ENCODE peak calls at places on chromosome 14, in six cellular contexts. One of them, this sample, is unnamed.

GRCh38 chr14:78157855-78158436 is 12.2 kb upstream of the NRXN3 start:
- DNase-seq in RWPE1: peak; percentile 37
- DNase-seq in progenitor cell of endocrine pancreas: peak; percentile 60
- DNase-seq in PC-9: peak; percentile 29
- DNase-seq in activated T-cell treated with anti-CD3 and anti-CD28 coated beads for 24 hours: no peak
- DNase-seq in HepG2: peak; percentile 3
- DNase-seq in this sample: no peak

GRCh38 chr14:50013198-50013918 is 103.0 kb downstream of the VCPKMT start:
- DNase-seq in HepG2: peak; percentile 69
- DNase-seq in RWPE1: peak; percentile 57
- DNase-seq in PC-9: peak; percentile 66
- DNase-seq in activated T-cell treated with anti-CD3 and anti-CD28 coated beads for 24 hours: no peak
- DNase-seq in progenitor cell of endocrine pancreas: no peak
- DNase-seq in this sample: no peak

GRCh38 chr14:44316647-44317432 is 190.2 kb downstream of the FSCB start:
- DNase-seq in HepG2: peak; percentile 58
- DNase-seq in PC-9: peak; percentile 50
- DNase-seq in progenitor cell of endocrine pancreas: no peak
- DNase-seq in activated T-cell treated with anti-CD3 and anti-CD28 coated beads for 24 hours: no peak
- DNase-seq in RWPE1: peak; percentile 82
- DNase-seq in this sample: no peak

GRCh38 chr14:76056128-76056527 is 70.6 kb downstream of the IFT43 start:
- DNase-seq in PC-9: no peak
- DNase-seq in HepG2: no peak
- DNase-seq in RWPE1: peak; percentile 8
- DNase-seq in activated T-cell treated with anti-CD3 and anti-CD28 coated beads for 24 hours: no peak
- DNase-seq in progenitor cell of endocrine pancreas: no peak
- DNase-seq in this sample: no peak

GRCh38 chr14:106044515-106044914 is 518.1 kb downstream of the TMEM121 start:
- DNase-seq in progenitor cell of endocrine pancreas: no peak
- DNase-seq in activated T-cell treated with anti-CD3 and anti-CD28 coated beads for 24 hours: no peak
- DNase-seq in PC-9: no peak
- DNase-seq in HepG2: no peak
- DNase-seq in RWPE1: no peak
- DNase-seq in this sample: no peak

GRCh38 chr14:99757331-99758070 is 35.7 kb upstream of the EML1 start:
- DNase-seq in HepG2: no peak
- DNase-seq in RWPE1: peak; percentile 80
- DNase-seq in activated T-cell treated with anti-CD3 and anti-CD28 coated beads for 24 hours: no peak
- DNase-seq in PC-9: no peak
- DNase-seq in progenitor cell of endocrine pancreas: no peak
- DNase-seq in this sample: no peak

GRCh38 chr14:32623300-32624093 is 294.4 kb downstream of the AKAP6 start:
- DNase-seq in HepG2: no peak
- DNase-seq in progenitor cell of endocrine pancreas: no peak
- DNase-seq in activated T-cell treated with anti-CD3 and anti-CD28 coated beads for 24 hours: no peak
- DNase-seq in PC-9: no peak
- DNase-seq in RWPE1: no peak
- DNase-seq in this sample: no peak

GRCh38 chr14:28653521-28653920 is 113.1 kb upstream of the FOXG1 start:
- DNase-seq in progenitor cell of endocrine pancreas: no peak
- DNase-seq in PC-9: no peak
- DNase-seq in HepG2: no peak
- DNase-seq in activated T-cell treated with anti-CD3 and anti-CD28 coated beads for 24 hours: no peak
- DNase-seq in RWPE1: peak; percentile 91
- DNase-seq in this sample: no peak

GRCh38 chr14:104724981-104725771 is 1.1 kb downstream of the ADSS1 start:
- DNase-seq in PC-9: peak; percentile 57
- DNase-seq in activated T-cell treated with anti-CD3 and anti-CD28 coated beads for 24 hours: no peak
- DNase-seq in HepG2: peak; percentile 43
- DNase-seq in RWPE1: no peak
- DNase-seq in progenitor cell of endocrine pancreas: no peak
- DNase-seq in this sample: no peak

GRCh38 chr14:49586673-49587460 is 687 bp upstream of the RPS29 start:
- DNase-seq in RWPE1: peak; percentile 52
- DNase-seq in activated T-cell treated with anti-CD3 and anti-CD28 coated beads for 24 hours: peak; percentile 44
- DNase-seq in PC-9: no peak
- DNase-seq in progenitor cell of endocrine pancreas: no peak
- DNase-seq in HepG2: peak; percentile 52
- DNase-seq in this sample: peak; percentile 35

GRCh38 chr14:34482463-34482862 is 20.4 kb upstream of the SPTSSA start:
- DNase-seq in PC-9: no peak
- DNase-seq in HepG2: no peak
- DNase-seq in RWPE1: no peak
- DNase-seq in progenitor cell of endocrine pancreas: no peak
- DNase-seq in activated T-cell treated with anti-CD3 and anti-CD28 coated beads for 24 hours: no peak
- DNase-seq in this sample: no peak

GRCh38 chr14:95886366-95886765 is 9.7 kb downstream of the TUNAR start:
- DNase-seq in HepG2: no peak
- DNase-seq in RWPE1: no peak
- DNase-seq in PC-9: no peak
- DNase-seq in progenitor cell of endocrine pancreas: no peak
- DNase-seq in activated T-cell treated with anti-CD3 and anti-CD28 coated beads for 24 hours: no peak
- DNase-seq in this sample: no peak

GRCh38 chr14:74528406-74528805 is 34.8 kb downstream of the ISCA2 start:
- DNase-seq in PC-9: no peak
- DNase-seq in progenitor cell of endocrine pancreas: no peak
- DNase-seq in activated T-cell treated with anti-CD3 and anti-CD28 coated beads for 24 hours: no peak
- DNase-seq in RWPE1: no peak
- DNase-seq in HepG2: no peak
- DNase-seq in this sample: no peak

GRCh38 chr14:69281450-69282169 is 21.7 kb downstream of the GALNT16 start:
- DNase-seq in PC-9: no peak
- DNase-seq in HepG2: no peak
- DNase-seq in activated T-cell treated with anti-CD3 and anti-CD28 coated beads for 24 hours: no peak
- DNase-seq in progenitor cell of endocrine pancreas: no peak
- DNase-seq in RWPE1: no peak
- DNase-seq in this sample: no peak

GRCh38 chr14:63524537-63525155 is 18.5 kb downstream of the PPP2R5E start:
- DNase-seq in progenitor cell of endocrine pancreas: no peak
- DNase-seq in HepG2: no peak
- DNase-seq in activated T-cell treated with anti-CD3 and anti-CD28 coated beads for 24 hours: no peak
- DNase-seq in PC-9: peak; percentile 51
- DNase-seq in RWPE1: no peak
- DNase-seq in this sample: no peak

GRCh38 chr14:43706901-43707300 is 800.2 kb downstream of the FSCB start:
- DNase-seq in HepG2: no peak
- DNase-seq in progenitor cell of endocrine pancreas: no peak
- DNase-seq in PC-9: no peak
- DNase-seq in activated T-cell treated with anti-CD3 and anti-CD28 coated beads for 24 hours: no peak
- DNase-seq in RWPE1: no peak
- DNase-seq in this sample: no peak

GRCh38 chr14:32601908-32602307 is 272.8 kb downstream of the AKAP6 start:
- DNase-seq in activated T-cell treated with anti-CD3 and anti-CD28 coated beads for 24 hours: no peak
- DNase-seq in HepG2: no peak
- DNase-seq in RWPE1: no peak
- DNase-seq in progenitor cell of endocrine pancreas: no peak
- DNase-seq in PC-9: no peak
- DNase-seq in this sample: no peak

GRCh38 chr14:89773151-89773550 is 181.4 kb downstream of the EFCAB11 start:
- DNase-seq in PC-9: no peak
- DNase-seq in RWPE1: no peak
- DNase-seq in activated T-cell treated with anti-CD3 and anti-CD28 coated beads for 24 hours: no peak
- DNase-seq in progenitor cell of endocrine pancreas: no peak
- DNase-seq in HepG2: no peak
- DNase-seq in this sample: no peak

GRCh38 chr14:29724991-29725390 is 202.7 kb downstream of the PRKD1 start:
- DNase-seq in HepG2: no peak
- DNase-seq in progenitor cell of endocrine pancreas: peak; percentile 14
- DNase-seq in PC-9: no peak
- DNase-seq in RWPE1: no peak
- DNase-seq in activated T-cell treated with anti-CD3 and anti-CD28 coated beads for 24 hours: no peak
- DNase-seq in this sample: no peak

GRCh38 chr14:90061849-90062794 is at the start of gene KCNK13:
- DNase-seq in PC-9: no peak
- DNase-seq in activated T-cell treated with anti-CD3 and anti-CD28 coated beads for 24 hours: no peak
- DNase-seq in RWPE1: peak; percentile 11
- DNase-seq in progenitor cell of endocrine pancreas: no peak
- DNase-seq in HepG2: no peak
- DNase-seq in this sample: no peak

GRCh38 chr14:52987042-52987441 is 36.2 kb upstream of the FERMT2 start:
- DNase-seq in activated T-cell treated with anti-CD3 and anti-CD28 coated beads for 24 hours: no peak
- DNase-seq in RWPE1: no peak
- DNase-seq in PC-9: no peak
- DNase-seq in HepG2: no peak
- DNase-seq in progenitor cell of endocrine pancreas: no peak
- DNase-seq in this sample: no peak

GRCh38 chr14:70061108-70061507 is 127.6 kb downstream of the SLC8A3 start:
- DNase-seq in PC-9: no peak
- DNase-seq in HepG2: peak; percentile 16
- DNase-seq in progenitor cell of endocrine pancreas: no peak
- DNase-seq in RWPE1: peak; percentile 60
- DNase-seq in activated T-cell treated with anti-CD3 and anti-CD28 coated beads for 24 hours: no peak
- DNase-seq in this sample: no peak

GRCh38 chr14:96271421-96271762 is 15.4 kb downstream of the BDKRB1 start:
- DNase-seq in RWPE1: peak; percentile 37
- DNase-seq in HepG2: no peak
- DNase-seq in activated T-cell treated with anti-CD3 and anti-CD28 coated beads for 24 hours: no peak
- DNase-seq in PC-9: no peak
- DNase-seq in progenitor cell of endocrine pancreas: no peak
- DNase-seq in this sample: no peak

GRCh38 chr14:91277546-91278382 is 33.3 kb upstream of the GPR68 start:
- DNase-seq in activated T-cell treated with anti-CD3 and anti-CD28 coated beads for 24 hours: no peak
- DNase-seq in RWPE1: peak; percentile 28
- DNase-seq in progenitor cell of endocrine pancreas: no peak
- DNase-seq in PC-9: no peak
- DNase-seq in HepG2: no peak
- DNase-seq in this sample: no peak

GRCh38 chr14:67539116-67539515 is 6.0 kb downstream of the PLEKHH1 start:
- DNase-seq in HepG2: no peak
- DNase-seq in progenitor cell of endocrine pancreas: no peak
- DNase-seq in PC-9: no peak
- DNase-seq in RWPE1: no peak
- DNase-seq in activated T-cell treated with anti-CD3 and anti-CD28 coated beads for 24 hours: no peak
- DNase-seq in this sample: peak; percentile 23

GRCh38 chr14:80845877-80846276 is 95.7 kb downstream of the CEP128 start:
- DNase-seq in progenitor cell of endocrine pancreas: no peak
- DNase-seq in activated T-cell treated with anti-CD3 and anti-CD28 coated beads for 24 hours: no peak
- DNase-seq in RWPE1: no peak
- DNase-seq in HepG2: no peak
- DNase-seq in PC-9: no peak
- DNase-seq in this sample: no peak

GRCh38 chr14:19851365-19851764 is 23.6 kb upstream of the OR4K2 start:
- DNase-seq in activated T-cell treated with anti-CD3 and anti-CD28 coated beads for 24 hours: no peak
- DNase-seq in progenitor cell of endocrine pancreas: no peak
- DNase-seq in HepG2: no peak
- DNase-seq in PC-9: no peak
- DNase-seq in RWPE1: no peak
- DNase-seq in this sample: no peak

GRCh38 chr14:103502877-103503276 is 19.8 kb downstream of the CKB start:
- DNase-seq in PC-9: no peak
- DNase-seq in HepG2: no peak
- DNase-seq in RWPE1: no peak
- DNase-seq in progenitor cell of endocrine pancreas: no peak
- DNase-seq in activated T-cell treated with anti-CD3 and anti-CD28 coated beads for 24 hours: no peak
- DNase-seq in this sample: no peak

GRCh38 chr14:66650491-66650911 is 142.6 kb downstream of the GPHN start:
- DNase-seq in activated T-cell treated with anti-CD3 and anti-CD28 coated beads for 24 hours: no peak
- DNase-seq in HepG2: no peak
- DNase-seq in PC-9: no peak
- DNase-seq in progenitor cell of endocrine pancreas: no peak
- DNase-seq in RWPE1: no peak
- DNase-seq in this sample: no peak

GRCh38 chr14:100246809-100247428 is 8.0 kb downstream of the YY1 start:
- DNase-seq in RWPE1: peak; percentile 63
- DNase-seq in PC-9: no peak
- DNase-seq in progenitor cell of endocrine pancreas: no peak
- DNase-seq in activated T-cell treated with anti-CD3 and anti-CD28 coated beads for 24 hours: no peak
- DNase-seq in HepG2: peak; percentile 77
- DNase-seq in this sample: no peak